ENCODE peak calls at places on chromosomes 13 and 19, in nine cellular contexts. L is CD4-positive, alpha-beta T cell; I is WTC11; C is left ventricle myocardium inferior; Z is esophagus muscularis mucosa; B is mesothelial cell of epicardium; G is HFFc6; W is adrenal gland; T is psoas muscle. Q is an unnamed sample.

GRCh38 chr19:45059258-45059965 is 16.9 kb downstream of the ZNF296 start:
- DNase-seq in L (peak), I (peak), C (peak), Z (peak), B (peak), G (peak), W (peak), T (peak), Q (peak)

GRCh38 chr19:58498316-58499020 is 13.3 kb downstream of the SLC27A5 start:
- DNase-seq in L (no peak), I (no peak), C (peak), Z (no peak), B (no peak), G (no peak), W (no peak), T (peak), Q (peak)

GRCh38 chr13:106919093-106919492 is 351.2 kb upstream of the ARGLU1 start:
- DNase-seq in L (no peak), I (no peak), C (no peak), Z (no peak), B (no peak), G (no peak), W (no peak), T (no peak), Q (peak)

GRCh38 chr19:49362048-49362925 is at the start of gene TEAD2:
- DNase-seq in L (no peak), I (peak), C (peak), Z (peak), B (peak), G (peak), W (peak), T (peak), Q (no peak)

GRCh38 chr19:42409477-42409876 is 17.7 kb downstream of the LIPE start:
- DNase-seq in L (no peak), I (no peak), C (peak), Z (no peak), B (no peak), G (no peak), W (peak), T (peak), Q (no peak)

GRCh38 chr19:12782174-12782423 is 6.7 kb upstream of the HOOK2 start:
- DNase-seq in L (no peak), I (no peak), C (no peak), Z (no peak), B (no peak), G (no peak), W (no peak), T (no peak), Q (no peak)

GRCh38 chr13:114309806-114310410 is 4.4 kb upstream of the CHAMP1 start:
- DNase-seq in L (no peak), I (no peak), C (no peak), Z (no peak), B (no peak), G (no peak), W (no peak), T (peak), Q (no peak)

GRCh38 chr13:71879129-71879535 is 12.1 kb upstream of the DACH1 start:
- DNase-seq in L (no peak), I (no peak), C (no peak), Z (no peak), B (no peak), G (no peak), W (no peak), T (no peak), Q (peak)

GRCh38 chr19:1251503-1252220 is 3.3 kb downstream of the MIDN start:
- DNase-seq in L (peak), I (no peak), C (peak), Z (no peak), B (no peak), G (no peak), W (peak), T (peak), Q (no peak)

GRCh38 chr13:73090116-73090811 is 31.5 kb downstream of the KLF5 start:
- DNase-seq in L (no peak), I (peak), C (no peak), Z (no peak), B (no peak), G (peak), W (no peak), T (no peak), Q (peak)

GRCh38 chr19:14467391-14467790 is 7.8 kb downstream of the PTGER1 start:
- DNase-seq in L (no peak), I (no peak), C (no peak), Z (no peak), B (no peak), G (no peak), W (no peak), T (no peak), Q (no peak)

GRCh38 chr13:99144306-99144705 is 56.3 kb upstream of the UBAC2 start:
- DNase-seq in L (no peak), I (no peak), C (no peak), Z (no peak), B (no peak), G (no peak), W (no peak), T (no peak), Q (peak)

GRCh38 chr19:43380771-43381386 is 27.4 kb downstream of the CD177 start:
- DNase-seq in L (no peak), I (no peak), C (no peak), Z (no peak), B (no peak), G (no peak), W (no peak), T (no peak), Q (peak)

GRCh38 chr13:20190481-20191310 is 2.0 kb downstream of the GJB2 start:
- DNase-seq in L (no peak), I (no peak), C (no peak), Z (peak), B (no peak), G (peak), W (no peak), T (no peak), Q (no peak)

GRCh38 chr19:8640402-8641004 is 10.1 kb downstream of the NFILZ start:
- DNase-seq in L (no peak), I (no peak), C (peak), Z (no peak), B (no peak), G (no peak), W (peak), T (peak), Q (no peak)

GRCh38 chr13:113796948-113797676 is 38.1 kb downstream of the TMEM255B start:
- DNase-seq in L (no peak), I (no peak), C (no peak), Z (no peak), B (peak), G (no peak), W (no peak), T (peak), Q (no peak)

GRCh38 chr13:73870970-73871935 is 263.0 kb downstream of the KLF12 start:
- DNase-seq in L (no peak), I (peak), C (no peak), Z (no peak), B (no peak), G (peak), W (peak), T (no peak), Q (peak)

GRCh38 chr19:7480975-7481265 is 7.9 kb downstream of the PEX11G start:
- DNase-seq in L (no peak), I (no peak), C (no peak), Z (no peak), B (no peak), G (no peak), W (peak), T (no peak), Q (no peak)

GRCh38 chr13:41137951-41138350 is 5.3 kb upstream of the KBTBD6 start:
- DNase-seq in L (no peak), I (no peak), C (no peak), Z (no peak), B (no peak), G (peak), W (no peak), T (no peak), Q (no peak)

DNA sequence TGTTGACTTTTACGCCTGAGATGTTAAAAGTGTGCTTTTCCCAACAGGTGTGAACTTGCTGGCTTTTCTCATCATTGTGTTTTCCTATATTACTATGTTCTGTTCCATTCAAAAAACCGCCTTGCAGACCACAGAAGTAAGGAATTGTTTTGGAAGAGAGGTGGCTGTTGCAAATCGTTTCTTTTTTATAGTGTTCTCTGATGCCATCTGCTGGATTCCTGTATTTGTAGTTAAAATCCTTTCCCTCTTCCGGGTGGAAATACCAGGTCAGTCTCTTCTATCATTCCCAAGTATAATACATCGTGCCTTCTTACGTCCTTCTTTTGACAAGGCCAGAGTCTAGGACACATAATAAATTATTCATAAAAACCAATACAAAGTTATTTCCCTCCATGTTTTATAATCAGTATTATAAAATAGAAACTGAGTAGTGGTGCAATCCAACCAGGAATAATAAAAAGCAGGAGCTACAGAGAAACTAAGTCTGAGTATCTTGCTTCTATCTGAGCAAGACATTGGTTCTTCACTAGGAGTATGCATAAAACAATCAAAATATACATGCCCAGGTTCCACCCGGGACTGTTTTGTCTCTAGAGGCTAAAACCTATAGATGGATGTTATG is 57.9 kb downstream of the RXFP2 start:
- DNase-seq in L (no peak), I (no peak), C (no peak), Z (no peak), B (no peak), G (peak), W (no peak), T (no peak), Q (no peak)
- TF ChIP-seq CTCF in L (no peak), I (no peak), C (peak), Z (peak), B (no peak), G (peak), W (peak), T (peak), Q (no peak)

GRCh38 chr13:27783111-27783510 is 9.2 kb upstream of the GSX1 start:
- DNase-seq in L (no peak), I (peak), C (no peak), Z (no peak), B (no peak), G (peak), W (peak), T (no peak), Q (peak)
- TF ChIP-seq CTCF in L (no peak), I (no peak), C (peak), Z (peak), B (no peak), G (peak), W (peak), T (peak), Q (peak)

GRCh38 chr19:47122359-47123335 is 8.0 kb upstream of the SAE1 start:
- DNase-seq in L (no peak), I (no peak), C (no peak), Z (no peak), B (no peak), G (peak), W (no peak), T (no peak), Q (no peak)
- TF ChIP-seq CTCF in L (no peak), I (no peak), C (no peak), Z (no peak), B (no peak), G (peak), W (no peak), T (no peak), Q (no peak)

GRCh38 chr19:35744688-35745327 is 410 bp downstream of the U2AF1L4 start:
- DNase-seq in L (peak), I (peak), C (peak), Z (peak), B (peak), G (peak), W (peak), T (peak), Q (peak)
- TF ChIP-seq CTCF in L (no peak), I (no peak), C (peak), Z (peak), B (peak), G (peak), W (peak), T (peak), Q (no peak)

GRCh38 chr13:51698352-51698751 is 105.6 kb downstream of the DHRS12 start:
- DNase-seq in L (no peak), I (no peak), C (no peak), Z (no peak), B (no peak), G (no peak), W (no peak), T (no peak), Q (no peak)

GRCh38 chr13:51697181-51697580 is 106.8 kb downstream of the DHRS12 start:
- DNase-seq in L (no peak), I (no peak), C (no peak), Z (no peak), B (no peak), G (no peak), W (no peak), T (no peak), Q (no peak)

GRCh38 chr13:51697855-51698254 is 106.1 kb downstream of the DHRS12 start:
- DNase-seq in L (no peak), I (no peak), C (no peak), Z (no peak), B (no peak), G (no peak), W (no peak), T (no peak), Q (no peak)
- TF ChIP-seq CTCF in L (no peak), I (no peak), C (no peak), Z (no peak), B (no peak), G (no peak), W (no peak), T (no peak), Q (no peak)

GRCh38 chr19:32287811-32288227 is 57.6 kb upstream of the ZNF507 start:
- DNase-seq in L (no peak), I (peak), C (peak), Z (peak), B (no peak), G (peak), W (peak), T (peak), Q (peak)
- TF ChIP-seq CTCF in L (no peak), I (no peak), C (peak), Z (peak), B (no peak), G (peak), W (peak), T (peak), Q (peak)

DNA sequence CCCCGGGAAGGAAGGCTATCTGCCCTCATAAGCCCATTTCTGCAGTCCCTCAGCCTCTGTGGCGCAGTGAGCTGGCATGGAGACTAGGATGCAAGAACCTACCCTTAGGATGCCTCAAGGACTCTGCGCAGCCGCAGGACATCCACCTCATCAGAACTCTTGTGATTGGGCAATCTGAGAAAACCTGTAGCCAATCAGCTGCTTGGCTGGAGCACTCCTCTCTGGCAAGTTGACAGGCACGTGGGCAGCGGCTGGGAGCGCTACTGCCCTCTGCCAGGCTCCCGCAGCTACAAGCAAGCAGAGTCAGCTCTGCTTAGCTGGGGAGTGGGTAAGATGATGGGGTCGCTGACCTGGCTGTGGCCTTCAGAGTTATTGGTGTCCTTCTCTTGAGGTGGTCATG is 1.5 kb upstream of the ECSIT start:
- DNase-seq in L (no peak), I (peak), C (peak), Z (no peak), B (no peak), G (peak), W (peak), T (peak), Q (peak)
- TF ChIP-seq CTCF in L (no peak), I (no peak), C (peak), Z (peak), B (no peak), G (no peak), W (peak), T (peak), Q (peak)

GRCh38 chr19:52095172-52096014 is at the start of gene ZNF841:
- DNase-seq in L (peak), I (peak), C (peak), Z (peak), B (peak), G (peak), W (peak), T (peak), Q (peak)
- TF ChIP-seq CTCF in L (no peak), I (no peak), C (peak), Z (peak), B (no peak), G (peak), W (no peak), T (no peak), Q (no peak)